ENCODE peak calls at places on chromosomes 7 and 10, in ten cellular contexts. One of them, this sample, is unnamed.

GRCh38 chr7:142796001-142796500 is 25.3 kb downstream of the PRSS2 start:
- DNase-seq in lower leg skin: no peak
- DNase-seq in right atrium auricular region: peak
- DNase-seq in cardiac fibroblast: no peak
- DNase-seq in Peyer's patch: no peak
- DNase-seq in K562: no peak
- DNase-seq in lower lobe of right lung: no peak
- DNase-seq in mucosa of descending colon: no peak
- DNase-seq in CD8-positive, alpha-beta T cell: peak
- DNase-seq in GM13976: no peak
- DNase-seq in this sample: no peak

GRCh38 chr7:154928136-154929005 is 74.6 kb downstream of the PAXIP1 start:
- DNase-seq in lower leg skin: peak
- DNase-seq in lower lobe of right lung: no peak
- DNase-seq in right atrium auricular region: peak
- DNase-seq in CD8-positive, alpha-beta T cell: peak
- DNase-seq in mucosa of descending colon: peak
- DNase-seq in K562: peak
- DNase-seq in cardiac fibroblast: peak
- DNase-seq in Peyer's patch: peak
- DNase-seq in GM13976: peak
- DNase-seq in this sample: peak

GRCh38 chr10:103499881-103500280 is 6.4 kb downstream of the NEURL1 start:
- DNase-seq in right atrium auricular region: no peak
- DNase-seq in Peyer's patch: no peak
- DNase-seq in lower lobe of right lung: no peak
- DNase-seq in cardiac fibroblast: no peak
- DNase-seq in K562: no peak
- DNase-seq in CD8-positive, alpha-beta T cell: no peak
- DNase-seq in GM13976: no peak
- DNase-seq in mucosa of descending colon: no peak
- DNase-seq in lower leg skin: no peak
- DNase-seq in this sample: peak

GRCh38 chr10:70906953-70907618 is 18.7 kb upstream of the PCBD1 start:
- DNase-seq in cardiac fibroblast: no peak
- DNase-seq in lower lobe of right lung: peak
- DNase-seq in Peyer's patch: peak
- DNase-seq in mucosa of descending colon: peak
- DNase-seq in lower leg skin: no peak
- DNase-seq in right atrium auricular region: no peak
- DNase-seq in K562: no peak
- DNase-seq in CD8-positive, alpha-beta T cell: no peak
- DNase-seq in GM13976: no peak
- DNase-seq in this sample: no peak

GRCh38 chr10:131830446-131831130 is 70.2 kb upstream of the PPP2R2D start:
- DNase-seq in lower leg skin: no peak
- DNase-seq in right atrium auricular region: no peak
- DNase-seq in GM13976: no peak
- DNase-seq in mucosa of descending colon: no peak
- DNase-seq in cardiac fibroblast: no peak
- DNase-seq in Peyer's patch: peak
- DNase-seq in K562: no peak
- DNase-seq in CD8-positive, alpha-beta T cell: no peak
- DNase-seq in lower lobe of right lung: peak
- DNase-seq in this sample: no peak

GRCh38 chr7:154841731-154842331 is 161.1 kb downstream of the PAXIP1 start:
- DNase-seq in cardiac fibroblast: no peak
- DNase-seq in K562: no peak
- DNase-seq in right atrium auricular region: no peak
- DNase-seq in CD8-positive, alpha-beta T cell: no peak
- DNase-seq in lower leg skin: no peak
- DNase-seq in Peyer's patch: no peak
- DNase-seq in GM13976: no peak
- DNase-seq in mucosa of descending colon: peak
- DNase-seq in lower lobe of right lung: no peak
- DNase-seq in this sample: no peak

GRCh38 chr7:139972000-139972399 is 90.8 kb downstream of the PARP12 start:
- DNase-seq in lower leg skin: no peak
- DNase-seq in K562: no peak
- DNase-seq in GM13976: no peak
- DNase-seq in lower lobe of right lung: no peak
- DNase-seq in cardiac fibroblast: no peak
- DNase-seq in Peyer's patch: no peak
- DNase-seq in right atrium auricular region: no peak
- DNase-seq in mucosa of descending colon: no peak
- DNase-seq in CD8-positive, alpha-beta T cell: no peak
- DNase-seq in this sample: no peak

GRCh38 chr10:13891542-13892431 is 305.0 kb downstream of the PRPF18 start:
- DNase-seq in lower leg skin: no peak
- DNase-seq in CD8-positive, alpha-beta T cell: no peak
- DNase-seq in GM13976: peak
- DNase-seq in K562: peak
- DNase-seq in Peyer's patch: no peak
- DNase-seq in lower lobe of right lung: peak
- DNase-seq in right atrium auricular region: no peak
- DNase-seq in cardiac fibroblast: peak
- DNase-seq in mucosa of descending colon: no peak
- DNase-seq in this sample: no peak

GRCh38 chr10:129993621-129994020 is 29.5 kb upstream of the EBF3 start:
- DNase-seq in mucosa of descending colon: no peak
- DNase-seq in lower lobe of right lung: no peak
- DNase-seq in K562: no peak
- DNase-seq in Peyer's patch: no peak
- DNase-seq in right atrium auricular region: peak
- DNase-seq in CD8-positive, alpha-beta T cell: no peak
- DNase-seq in lower leg skin: peak
- DNase-seq in cardiac fibroblast: no peak
- DNase-seq in GM13976: no peak
- DNase-seq in this sample: no peak

GRCh38 chr7:12328888-12329770 is 74.5 kb downstream of the VWDE start:
- DNase-seq in lower leg skin: no peak
- DNase-seq in mucosa of descending colon: no peak
- DNase-seq in Peyer's patch: no peak
- DNase-seq in right atrium auricular region: no peak
- DNase-seq in lower lobe of right lung: no peak
- DNase-seq in GM13976: no peak
- DNase-seq in K562: no peak
- DNase-seq in CD8-positive, alpha-beta T cell: no peak
- DNase-seq in cardiac fibroblast: no peak
- DNase-seq in this sample: no peak

GRCh38 chr7:28708033-28708451 is 250.1 kb downstream of the TRIL start:
- DNase-seq in CD8-positive, alpha-beta T cell: no peak
- DNase-seq in K562: no peak
- DNase-seq in lower lobe of right lung: no peak
- DNase-seq in GM13976: no peak
- DNase-seq in Peyer's patch: no peak
- DNase-seq in right atrium auricular region: no peak
- DNase-seq in mucosa of descending colon: no peak
- DNase-seq in cardiac fibroblast: peak
- DNase-seq in lower leg skin: no peak
- DNase-seq in this sample: peak

GRCh38 chr7:157138424-157139141 is at the start of gene UBE3C:
- DNase-seq in CD8-positive, alpha-beta T cell: peak
- DNase-seq in mucosa of descending colon: peak
- DNase-seq in K562: peak
- DNase-seq in lower lobe of right lung: peak
- DNase-seq in lower leg skin: peak
- DNase-seq in cardiac fibroblast: peak
- DNase-seq in Peyer's patch: peak
- DNase-seq in GM13976: peak
- DNase-seq in right atrium auricular region: peak
- DNase-seq in this sample: peak

GRCh38 chr10:71330789-71331404 is 11.8 kb downstream of the SLC29A3 start:
- DNase-seq in cardiac fibroblast: no peak
- DNase-seq in mucosa of descending colon: no peak
- DNase-seq in CD8-positive, alpha-beta T cell: no peak
- DNase-seq in right atrium auricular region: no peak
- DNase-seq in K562: no peak
- DNase-seq in lower lobe of right lung: no peak
- DNase-seq in GM13976: no peak
- DNase-seq in lower leg skin: no peak
- DNase-seq in Peyer's patch: no peak
- DNase-seq in this sample: no peak

GRCh38 chr10:7551891-7552731 is 114.7 kb downstream of the ITIH5 start:
- DNase-seq in K562: no peak
- DNase-seq in GM13976: no peak
- DNase-seq in Peyer's patch: no peak
- DNase-seq in mucosa of descending colon: no peak
- DNase-seq in cardiac fibroblast: no peak
- DNase-seq in lower leg skin: peak
- DNase-seq in right atrium auricular region: no peak
- DNase-seq in CD8-positive, alpha-beta T cell: no peak
- DNase-seq in lower lobe of right lung: no peak
- DNase-seq in this sample: no peak

GRCh38 chr7:17209101-17209500 is 89.4 kb upstream of the AHR start:
- DNase-seq in mucosa of descending colon: no peak
- DNase-seq in right atrium auricular region: no peak
- DNase-seq in GM13976: no peak
- DNase-seq in lower leg skin: no peak
- DNase-seq in Peyer's patch: no peak
- DNase-seq in cardiac fibroblast: no peak
- DNase-seq in CD8-positive, alpha-beta T cell: no peak
- DNase-seq in K562: no peak
- DNase-seq in lower lobe of right lung: no peak
- DNase-seq in this sample: no peak

DNA sequence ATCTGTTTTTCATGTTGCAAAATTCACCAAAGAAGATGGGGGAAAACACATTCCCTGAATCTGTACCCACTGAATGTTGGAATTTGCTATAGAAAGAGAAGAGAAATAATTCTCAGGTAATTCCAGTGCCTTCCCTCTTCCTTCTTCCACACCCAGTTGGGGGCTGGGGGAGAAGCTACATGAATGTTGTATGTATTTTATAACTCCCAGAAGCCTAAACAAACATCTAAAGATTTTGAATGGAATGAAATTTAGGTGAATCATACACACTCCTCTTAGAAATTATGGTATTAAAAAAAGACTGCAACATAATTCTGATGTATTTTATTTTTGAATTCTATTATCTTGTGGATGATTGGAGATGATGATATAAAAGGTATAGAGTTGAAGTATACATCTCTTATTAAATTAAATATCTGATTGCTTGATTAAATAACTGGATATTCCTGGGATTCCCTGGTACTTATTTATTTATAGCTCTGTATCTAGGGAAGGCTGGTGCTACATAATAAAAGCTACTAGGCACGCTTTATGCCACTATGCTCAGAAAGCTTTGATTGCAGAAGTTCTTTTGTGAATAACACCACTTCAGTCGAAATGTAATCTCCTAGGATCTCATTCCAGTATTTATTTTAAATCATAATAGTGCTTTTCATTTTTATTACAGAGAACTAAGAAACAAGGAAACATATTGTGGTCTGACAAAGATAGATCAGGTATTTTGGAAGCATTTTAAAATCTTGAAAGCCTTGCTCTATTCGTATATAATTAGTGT is 98.5 kb downstream of the MCU start:
- DNase-seq in Peyer's patch: no peak
- DNase-seq in K562: no peak
- DNase-seq in lower leg skin: no peak
- DNase-seq in GM13976: no peak
- DNase-seq in lower lobe of right lung: no peak
- DNase-seq in CD8-positive, alpha-beta T cell: no peak
- DNase-seq in mucosa of descending colon: no peak
- DNase-seq in right atrium auricular region: no peak
- DNase-seq in cardiac fibroblast: no peak
- DNase-seq in this sample: no peak
- TF ChIP-seq CTCF in Peyer's patch: no peak
- TF ChIP-seq CTCF in K562: no peak
- TF ChIP-seq CTCF in lower leg skin: no peak
- TF ChIP-seq CTCF in GM13976: no peak
- TF ChIP-seq CTCF in lower lobe of right lung: no peak
- TF ChIP-seq CTCF in CD8-positive, alpha-beta T cell: no peak
- TF ChIP-seq CTCF in mucosa of descending colon: no peak
- TF ChIP-seq CTCF in right atrium auricular region: no peak
- TF ChIP-seq CTCF in cardiac fibroblast: no peak
- TF ChIP-seq CTCF in this sample: no peak

DNA sequence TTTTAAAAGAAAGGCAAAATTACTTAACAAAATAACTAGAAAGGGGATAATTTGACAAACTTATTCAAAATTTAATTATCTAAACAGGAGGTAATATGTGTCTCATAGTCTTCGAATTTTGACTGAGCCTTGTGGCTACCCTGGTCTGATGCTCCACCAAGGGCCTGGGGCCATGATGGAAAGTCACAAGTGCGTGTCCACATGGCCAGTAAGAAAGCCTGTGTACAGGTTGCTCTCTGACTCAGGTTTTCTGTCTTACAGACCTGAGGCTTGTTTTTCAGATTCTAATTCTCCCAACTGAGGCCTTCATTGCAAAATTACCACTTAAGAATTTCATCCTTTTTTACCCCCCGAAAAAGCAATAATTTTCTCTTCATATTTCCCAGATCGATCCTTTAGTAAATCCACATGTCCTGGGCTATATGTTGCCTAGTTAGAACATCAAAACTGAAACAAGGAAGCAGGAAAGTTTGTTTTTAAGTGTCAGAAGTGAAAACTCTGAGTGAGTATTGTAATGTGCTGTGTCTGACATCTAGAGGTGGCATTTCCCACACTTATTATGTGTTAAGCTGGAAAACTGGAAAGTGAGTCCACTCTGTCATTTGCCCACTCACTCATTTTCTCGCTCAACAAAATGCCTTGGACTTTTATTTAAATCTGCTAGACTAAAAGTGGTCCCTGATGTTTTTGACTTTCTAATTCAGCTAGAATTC is 10.0 kb downstream of the CYP3A43 start:
- DNase-seq in cardiac fibroblast: peak
- DNase-seq in Peyer's patch: no peak
- DNase-seq in mucosa of descending colon: peak
- DNase-seq in GM13976: peak
- DNase-seq in lower leg skin: no peak
- DNase-seq in CD8-positive, alpha-beta T cell: no peak
- DNase-seq in right atrium auricular region: no peak
- DNase-seq in lower lobe of right lung: no peak
- DNase-seq in K562: no peak
- DNase-seq in this sample: no peak
- TF ChIP-seq CTCF in cardiac fibroblast: no peak
- TF ChIP-seq CTCF in Peyer's patch: no peak
- TF ChIP-seq CTCF in mucosa of descending colon: no peak
- TF ChIP-seq CTCF in GM13976: peak
- TF ChIP-seq CTCF in lower leg skin: no peak
- TF ChIP-seq CTCF in CD8-positive, alpha-beta T cell: no peak
- TF ChIP-seq CTCF in right atrium auricular region: peak
- TF ChIP-seq CTCF in lower lobe of right lung: peak
- TF ChIP-seq CTCF in K562: peak
- TF ChIP-seq CTCF in this sample: peak

GRCh38 chr10:122519873-122520272 is 40.7 kb upstream of the DMBT1 start:
- DNase-seq in CD8-positive, alpha-beta T cell: no peak
- DNase-seq in lower lobe of right lung: no peak
- DNase-seq in K562: no peak
- DNase-seq in lower leg skin: peak
- DNase-seq in Peyer's patch: no peak
- DNase-seq in cardiac fibroblast: no peak
- DNase-seq in GM13976: no peak
- DNase-seq in mucosa of descending colon: no peak
- DNase-seq in right atrium auricular region: no peak
- DNase-seq in this sample: no peak
- TF ChIP-seq CTCF in CD8-positive, alpha-beta T cell: no peak
- TF ChIP-seq CTCF in lower lobe of right lung: no peak
- TF ChIP-seq CTCF in K562: no peak
- TF ChIP-seq CTCF in lower leg skin: no peak
- TF ChIP-seq CTCF in Peyer's patch: no peak
- TF ChIP-seq CTCF in cardiac fibroblast: no peak
- TF ChIP-seq CTCF in GM13976: no peak
- TF ChIP-seq CTCF in mucosa of descending colon: no peak
- TF ChIP-seq CTCF in right atrium auricular region: no peak
- TF ChIP-seq CTCF in this sample: no peak

GRCh38 chr10:116732546-116732945 is 9.8 kb downstream of the HSPA12A start:
- DNase-seq in K562: no peak
- DNase-seq in mucosa of descending colon: no peak
- DNase-seq in CD8-positive, alpha-beta T cell: no peak
- DNase-seq in GM13976: no peak
- DNase-seq in cardiac fibroblast: peak
- DNase-seq in lower lobe of right lung: no peak
- DNase-seq in right atrium auricular region: no peak
- DNase-seq in Peyer's patch: no peak
- DNase-seq in lower leg skin: no peak
- DNase-seq in this sample: no peak
- TF ChIP-seq CTCF in K562: no peak
- TF ChIP-seq CTCF in mucosa of descending colon: no peak
- TF ChIP-seq CTCF in CD8-positive, alpha-beta T cell: no peak
- TF ChIP-seq CTCF in GM13976: no peak
- TF ChIP-seq CTCF in cardiac fibroblast: no peak
- TF ChIP-seq CTCF in lower lobe of right lung: no peak
- TF ChIP-seq CTCF in right atrium auricular region: no peak
- TF ChIP-seq CTCF in Peyer's patch: no peak
- TF ChIP-seq CTCF in lower leg skin: no peak
- TF ChIP-seq CTCF in this sample: no peak

This sample was measured in uterus.